ENCODE peak calls at places on chromosomes 13 and 19, in five cellular contexts. C, U, M, P and W are unnamed samples. For H3K4me1 and H3K36me3, the result is how much of the 10 kb centered on the place peaks cover.

GRCh38 chr19:34226036-34226435 is 28.3 kb upstream of the GARRE1 start:
- DNase-seq in C (no peak), U (no peak), M (no peak), P (no peak), W (no peak)

GRCh38 chr13:23715092-23715761 is 145.0 kb downstream of the TNFRSF19 start:
- DNase-seq in C (no peak), U (no peak), M (no peak), P (no peak), W (no peak)

GRCh38 chr13:113032291-113032690 is 63.3 kb downstream of the MCF2L start:
- DNase-seq in C (no peak), U (no peak), M (no peak), P (no peak), W (no peak)

GRCh38 chr13:78787189-78787588 is 128.2 kb upstream of the OBI1 start:
- DNase-seq in C (no peak), U (no peak), M (no peak), P (no peak), W (no peak)

GRCh38 chr13:76503756-76504155 is 382.4 kb downstream of the KCTD12 start:
- DNase-seq in C (no peak), U (no peak), M (no peak), P (no peak), W (no peak)

GRCh38 chr19:9727644-9728043 is 40.9 kb downstream of the ZNF846 start:
- DNase-seq in C (no peak), U (no peak), M (no peak), P (no peak), W (no peak)

GRCh38 chr19:18292460-18292809 is 11.0 kb upstream of the JUND start:
- DNase-seq in C (no peak), U (peak), M (no peak), P (no peak), W (no peak)

GRCh38 chr19:47507924-47508553 is 6.8 kb downstream of the NAPA start:
- DNase-seq in C (no peak), U (no peak), M (no peak), P (no peak), W (no peak)

GRCh38 chr13:63435668-63436275 is 2020.1 kb upstream of the PCDH20 start:
- DNase-seq in C (no peak), U (no peak), M (no peak), P (no peak), W (no peak)

GRCh38 chr13:30607908-30608307 is 9.8 kb upstream of the USPL1 start:
- DNase-seq in C (peak), U (no peak), M (no peak), P (no peak), W (no peak)

GRCh38 chr19:30148039-30148438 is 206.0 kb downstream of the URI1 start:
- DNase-seq in C (no peak), U (no peak), M (no peak), P (no peak), W (no peak)

GRCh38 chr13:105773887-105774538 is 761.4 kb downstream of the EFNB2 start:
- DNase-seq in C (no peak), U (no peak), M (no peak), P (no peak), W (no peak)

DNA sequence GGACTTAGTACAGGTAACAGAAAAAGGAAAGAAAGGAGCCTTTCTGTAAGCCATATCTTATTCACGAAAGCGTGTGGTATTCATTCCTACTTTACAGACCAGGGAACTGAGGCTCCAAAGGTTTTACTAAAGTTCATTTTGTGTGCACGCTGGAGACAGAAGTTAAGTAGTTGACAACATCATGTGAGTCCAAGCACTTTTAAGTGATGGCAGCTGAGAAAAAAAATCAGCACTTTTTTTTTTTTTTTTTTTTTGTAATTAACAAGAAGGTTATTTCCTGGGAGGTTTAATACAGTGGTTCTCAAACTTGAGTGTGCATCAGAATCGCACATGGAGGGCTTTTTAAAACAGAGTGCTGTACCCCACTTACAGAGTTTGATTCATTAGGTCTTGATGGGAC is 2.0 kb downstream of the DNAJC3 start:
- DNase-seq in C (no peak), U (no peak), M (no peak), P (no peak), W (no peak)
- H3K4me1 ChIP-seq in C (under half), U (under half), M (half or more), P (under half), W (half or more)

DNA sequence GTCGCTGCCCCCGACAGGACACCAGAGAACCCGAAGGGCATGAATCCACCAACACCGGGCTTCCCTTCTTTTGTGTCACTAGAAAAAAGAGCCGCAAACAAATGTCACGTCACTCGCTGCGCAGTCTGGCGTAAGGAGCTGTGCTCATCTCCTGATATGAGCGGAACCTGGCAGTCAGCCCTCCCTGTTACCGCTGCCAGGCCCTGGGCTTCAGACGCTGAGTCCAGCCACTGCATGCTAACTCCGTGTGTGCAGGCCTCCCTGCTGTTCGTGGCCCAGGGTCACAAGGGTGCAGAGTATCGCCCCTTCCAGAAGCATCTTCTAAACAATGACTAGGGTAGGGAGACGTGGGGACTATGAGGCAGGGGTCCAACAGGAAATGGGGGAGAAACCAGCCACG is 71.3 kb downstream of the SLC7A1 start:
- DNase-seq in C (no peak), U (no peak), M (no peak), P (no peak), W (no peak)
- H3K36me3 ChIP-seq in C (under half), U (under half), M (under half), P (half or more), W (under half)

GRCh38 chr13:22428188-22428828 is 752.5 kb upstream of the SGCG start:
- DNase-seq in C (no peak), U (no peak), M (no peak), P (no peak), W (no peak)
- H3K27ac ChIP-seq in C (no peak), U (no peak), M (no peak), P (no peak), W (no peak)

GRCh38 chr19:55000761-55001160 is 34.6 kb downstream of the NLRP2 start:
- DNase-seq in C (no peak), U (no peak), M (no peak), P (no peak), W (no peak)
- H3K4me1 ChIP-seq in C (under half), U (under half), M (under half), P (under half), W (under half)